ENCODE peak calls at places on chromosomes 1 and 21, in nine cellular contexts. One of them, this sample, is unnamed.

GRCh38 chr21:46229133-46229922 is 754 bp upstream of the LSS start:
- DNase-seq in NT2/D1: peak; percentile 40
- DNase-seq in fibroblast of the conjunctiva: no peak
- DNase-seq in WTC11: no peak
- DNase-seq in activated CD8-positive, alpha-beta T cell treated with anti-CD3 and anti-CD28 coated beads for 36 hours: no peak
- DNase-seq in GM19239: peak; percentile 42
- DNase-seq in activated CD8-positive, alpha-beta memory T cell treated with anti-CD3 and anti-CD28 coated beads, Interleukin-2, amount 50 U/mL, for 4 hours: no peak
- DNase-seq in tibial nerve: no peak
- DNase-seq in COLO829: no peak
- DNase-seq in this sample: peak; percentile 91

GRCh38 chr1:160256396-160257046 is 5.8 kb downstream of the DCAF8 start:
- DNase-seq in NT2/D1: no peak
- DNase-seq in fibroblast of the conjunctiva: no peak
- DNase-seq in WTC11: no peak
- DNase-seq in activated CD8-positive, alpha-beta T cell treated with anti-CD3 and anti-CD28 coated beads for 36 hours: no peak
- DNase-seq in GM19239: no peak
- DNase-seq in activated CD8-positive, alpha-beta memory T cell treated with anti-CD3 and anti-CD28 coated beads, Interleukin-2, amount 50 U/mL, for 4 hours: no peak
- DNase-seq in tibial nerve: no peak
- DNase-seq in COLO829: peak; percentile 29
- DNase-seq in this sample: no peak

GRCh38 chr1:234781241-234782056 is 171.5 kb upstream of the IRF2BP2 start:
- DNase-seq in NT2/D1: no peak
- DNase-seq in fibroblast of the conjunctiva: no peak
- DNase-seq in WTC11: no peak
- DNase-seq in activated CD8-positive, alpha-beta T cell treated with anti-CD3 and anti-CD28 coated beads for 36 hours: peak; percentile 84
- DNase-seq in GM19239: no peak
- DNase-seq in activated CD8-positive, alpha-beta memory T cell treated with anti-CD3 and anti-CD28 coated beads, Interleukin-2, amount 50 U/mL, for 4 hours: no peak
- DNase-seq in tibial nerve: no peak
- DNase-seq in COLO829: peak; percentile 13
- DNase-seq in this sample: no peak

GRCh38 chr1:190084552-190084951 is 393.1 kb downstream of the BRINP3 start:
- DNase-seq in NT2/D1: peak; percentile 69
- DNase-seq in fibroblast of the conjunctiva: no peak
- DNase-seq in WTC11: peak; percentile 85
- DNase-seq in activated CD8-positive, alpha-beta T cell treated with anti-CD3 and anti-CD28 coated beads for 36 hours: no peak
- DNase-seq in GM19239: no peak
- DNase-seq in activated CD8-positive, alpha-beta memory T cell treated with anti-CD3 and anti-CD28 coated beads, Interleukin-2, amount 50 U/mL, for 4 hours: peak; percentile 12
- DNase-seq in tibial nerve: no peak
- DNase-seq in COLO829: no peak
- DNase-seq in this sample: peak; percentile 38

GRCh38 chr1:111585461-111586100 is 34.0 kb upstream of the RAP1A start:
- DNase-seq in NT2/D1: no peak
- DNase-seq in fibroblast of the conjunctiva: no peak
- DNase-seq in WTC11: no peak
- DNase-seq in activated CD8-positive, alpha-beta T cell treated with anti-CD3 and anti-CD28 coated beads for 36 hours: no peak
- DNase-seq in GM19239: no peak
- DNase-seq in activated CD8-positive, alpha-beta memory T cell treated with anti-CD3 and anti-CD28 coated beads, Interleukin-2, amount 50 U/mL, for 4 hours: no peak
- DNase-seq in tibial nerve: no peak
- DNase-seq in COLO829: no peak
- DNase-seq in this sample: no peak

GRCh38 chr1:3907031-3907534 is 7.0 kb upstream of the C1orf174 start:
- DNase-seq in NT2/D1: no peak
- DNase-seq in fibroblast of the conjunctiva: no peak
- DNase-seq in WTC11: no peak
- DNase-seq in activated CD8-positive, alpha-beta T cell treated with anti-CD3 and anti-CD28 coated beads for 36 hours: peak; percentile 66
- DNase-seq in GM19239: no peak
- DNase-seq in activated CD8-positive, alpha-beta memory T cell treated with anti-CD3 and anti-CD28 coated beads, Interleukin-2, amount 50 U/mL, for 4 hours: peak; percentile 29
- DNase-seq in tibial nerve: no peak
- DNase-seq in COLO829: peak; percentile 20
- DNase-seq in this sample: peak; percentile 70

GRCh38 chr21:27219068-27219467 is 252.2 kb upstream of the ADAMTS5 start:
- DNase-seq in NT2/D1: no peak
- DNase-seq in fibroblast of the conjunctiva: peak; percentile 59
- DNase-seq in WTC11: no peak
- DNase-seq in activated CD8-positive, alpha-beta T cell treated with anti-CD3 and anti-CD28 coated beads for 36 hours: no peak
- DNase-seq in GM19239: no peak
- DNase-seq in activated CD8-positive, alpha-beta memory T cell treated with anti-CD3 and anti-CD28 coated beads, Interleukin-2, amount 50 U/mL, for 4 hours: no peak
- DNase-seq in tibial nerve: no peak
- DNase-seq in COLO829: no peak
- DNase-seq in this sample: no peak

GRCh38 chr1:145962157-145963102 is 1.9 kb downstream of the ANKRD34A start:
- DNase-seq in NT2/D1: no peak
- DNase-seq in fibroblast of the conjunctiva: no peak
- DNase-seq in WTC11: peak; percentile 24
- DNase-seq in activated CD8-positive, alpha-beta T cell treated with anti-CD3 and anti-CD28 coated beads for 36 hours: peak; percentile 66
- DNase-seq in GM19239: no peak
- DNase-seq in activated CD8-positive, alpha-beta memory T cell treated with anti-CD3 and anti-CD28 coated beads, Interleukin-2, amount 50 U/mL, for 4 hours: peak; percentile 40
- DNase-seq in tibial nerve: no peak
- DNase-seq in COLO829: no peak
- DNase-seq in this sample: peak; percentile 86

GRCh38 chr1:89971600-89971999 is 23.3 kb upstream of the ZNF326 start:
- DNase-seq in NT2/D1: no peak
- DNase-seq in fibroblast of the conjunctiva: no peak
- DNase-seq in WTC11: no peak
- DNase-seq in activated CD8-positive, alpha-beta T cell treated with anti-CD3 and anti-CD28 coated beads for 36 hours: no peak
- DNase-seq in GM19239: no peak
- DNase-seq in activated CD8-positive, alpha-beta memory T cell treated with anti-CD3 and anti-CD28 coated beads, Interleukin-2, amount 50 U/mL, for 4 hours: no peak
- DNase-seq in tibial nerve: no peak
- DNase-seq in COLO829: no peak
- DNase-seq in this sample: no peak

GRCh38 chr1:160814856-160815255 is 18.9 kb downstream of the LY9 start:
- DNase-seq in NT2/D1: no peak
- DNase-seq in fibroblast of the conjunctiva: no peak
- DNase-seq in WTC11: no peak
- DNase-seq in activated CD8-positive, alpha-beta T cell treated with anti-CD3 and anti-CD28 coated beads for 36 hours: no peak
- DNase-seq in GM19239: no peak
- DNase-seq in activated CD8-positive, alpha-beta memory T cell treated with anti-CD3 and anti-CD28 coated beads, Interleukin-2, amount 50 U/mL, for 4 hours: no peak
- DNase-seq in tibial nerve: no peak
- DNase-seq in COLO829: no peak
- DNase-seq in this sample: no peak

GRCh38 chr1:48841466-48841865 is 64.8 kb upstream of the BEND5 start:
- DNase-seq in NT2/D1: no peak
- DNase-seq in fibroblast of the conjunctiva: no peak
- DNase-seq in WTC11: no peak
- DNase-seq in activated CD8-positive, alpha-beta T cell treated with anti-CD3 and anti-CD28 coated beads for 36 hours: no peak
- DNase-seq in GM19239: no peak
- DNase-seq in activated CD8-positive, alpha-beta memory T cell treated with anti-CD3 and anti-CD28 coated beads, Interleukin-2, amount 50 U/mL, for 4 hours: no peak
- DNase-seq in tibial nerve: no peak
- DNase-seq in COLO829: no peak
- DNase-seq in this sample: no peak

GRCh38 chr1:43814401-43814800 is 107.1 kb downstream of the ST3GAL3 start:
- DNase-seq in NT2/D1: no peak
- DNase-seq in fibroblast of the conjunctiva: no peak
- DNase-seq in WTC11: no peak
- DNase-seq in activated CD8-positive, alpha-beta T cell treated with anti-CD3 and anti-CD28 coated beads for 36 hours: no peak
- DNase-seq in GM19239: no peak
- DNase-seq in activated CD8-positive, alpha-beta memory T cell treated with anti-CD3 and anti-CD28 coated beads, Interleukin-2, amount 50 U/mL, for 4 hours: no peak
- DNase-seq in tibial nerve: no peak
- DNase-seq in COLO829: no peak
- DNase-seq in this sample: no peak

GRCh38 chr21:34510148-34511142 is 1.6 kb downstream of the KCNE1 start:
- DNase-seq in NT2/D1: peak; percentile 80
- DNase-seq in fibroblast of the conjunctiva: peak; percentile 53
- DNase-seq in WTC11: peak; percentile 90
- DNase-seq in activated CD8-positive, alpha-beta T cell treated with anti-CD3 and anti-CD28 coated beads for 36 hours: peak; percentile 82
- DNase-seq in GM19239: peak; percentile 37
- DNase-seq in activated CD8-positive, alpha-beta memory T cell treated with anti-CD3 and anti-CD28 coated beads, Interleukin-2, amount 50 U/mL, for 4 hours: peak; percentile 23
- DNase-seq in tibial nerve: peak; percentile 62
- DNase-seq in COLO829: peak; percentile 72
- DNase-seq in this sample: peak; percentile 88

GRCh38 chr21:34743831-34744230 is 75.0 kb downstream of the CLIC6 start:
- DNase-seq in NT2/D1: no peak
- DNase-seq in fibroblast of the conjunctiva: peak; percentile 35
- DNase-seq in WTC11: no peak
- DNase-seq in activated CD8-positive, alpha-beta T cell treated with anti-CD3 and anti-CD28 coated beads for 36 hours: no peak
- DNase-seq in GM19239: no peak
- DNase-seq in activated CD8-positive, alpha-beta memory T cell treated with anti-CD3 and anti-CD28 coated beads, Interleukin-2, amount 50 U/mL, for 4 hours: no peak
- DNase-seq in tibial nerve: peak; percentile 41
- DNase-seq in COLO829: no peak
- DNase-seq in this sample: no peak

This sample was measured in kidney.